ENCODE peak calls at places on chromosomes 11 and 22, in four cellular contexts. D is choroid plexus epithelial cell, L is mucosa of descending colon, U is cardiac fibroblast. M is an unnamed sample.

GRCh38 chr11:67095214-67095507 is 23.9 kb upstream of the KDM2A start:
- DNase-seq in L (no peak), U (no peak), D (no peak), M (no peak)

GRCh38 chr11:34585870-34586654 is 34.8 kb upstream of the EHF start:
- DNase-seq in U (peak), L (no peak), D (peak), M (peak)

GRCh38 chr11:49442669-49443068 is 234.3 kb upstream of the FOLH1 start:
- DNase-seq in U (no peak), D (no peak), L (no peak), M (no peak)

GRCh38 chr11:62005231-62005661 is 37.8 kb upstream of the FTH1 start:
- DNase-seq in D (peak), U (peak), L (no peak), M (peak)

GRCh38 chr11:64003807-64004589 is 17.8 kb downstream of the OTUB1 start:
- DNase-seq in D (peak), L (no peak), U (peak), M (no peak)

GRCh38 chr22:48371391-48371790 is 1456.3 kb downstream of the BRD1 start:
- DNase-seq in L (no peak), D (no peak), U (no peak), M (no peak)

GRCh38 chr11:102361100-102362021 is 14.3 kb downstream of the BIRC2 start:
- DNase-seq in D (peak), L (no peak), U (no peak), M (peak)

GRCh38 chr11:33207408-33207985 is 46.2 kb upstream of the CSTF3 start:
- DNase-seq in D (no peak), U (peak), L (no peak), M (no peak)

GRCh38 chr11:5369793-5370192 is 13.8 kb upstream of the OR51M1 start:
- DNase-seq in D (peak), U (peak), L (no peak), M (peak)

GRCh38 chr11:128968916-128969315 is 26.2 kb upstream of the TP53AIP1 start:
- DNase-seq in L (no peak), U (no peak), D (no peak), M (no peak)

GRCh38 chr11:134845474-134846435 is 433.7 kb upstream of the B3GAT1 start:
- DNase-seq in D (no peak), U (no peak), L (no peak), M (no peak)

GRCh38 chr22:23690713-23691112 is at the start of gene RGL4:
- DNase-seq in D (no peak), L (no peak), U (no peak), M (no peak)

GRCh38 chr11:128359515-128359914 is 227.8 kb downstream of the ETS1 start:
- DNase-seq in D (peak), L (no peak), U (peak), M (peak)

GRCh38 chr11:88489030-88489429 is 151.5 kb upstream of the CTSC start:
- DNase-seq in D (peak), L (no peak), U (peak), M (no peak)

GRCh38 chr11:40819230-40819629 is 640.2 kb downstream of the LRRC4C start:
- DNase-seq in L (no peak), U (no peak), D (no peak), M (no peak)

GRCh38 chr22:50252081-50253045 is 1.3 kb upstream of the HDAC10 start:
- DNase-seq in L (peak), U (peak), D (peak), M (peak)

GRCh38 chr22:31075961-31076360 is 5.2 kb upstream of the SMTN start:
- DNase-seq in D (peak), L (peak), U (peak), M (peak)

GRCh38 chr22:38284042-38284402 is 11.2 kb upstream of the TMEM184B start:
- DNase-seq in L (no peak), D (peak), U (peak), M (peak)

GRCh38 chr22:48574776-48575566 is 1252.7 kb downstream of the BRD1 start:
- DNase-seq in D (peak), L (peak), U (peak), M (peak)

GRCh38 chr11:105177658-105178057 is 38.1 kb upstream of the CARD18 start:
- DNase-seq in U (peak), D (peak), L (no peak), M (peak)

GRCh38 chr22:22713416-22713815 is 69.0 kb downstream of the GGTLC2 start:
- DNase-seq in D (no peak), L (no peak), U (no peak), M (no peak)

GRCh38 chr11:30406978-30407762 is 84.3 kb downstream of the ARL14EP start:
- DNase-seq in U (no peak), L (no peak), D (no peak), M (no peak)

GRCh38 chr22:45867906-45868555 is 108.9 kb downstream of the WNT7B start:
- DNase-seq in L (no peak), D (no peak), U (no peak), M (no peak)

GRCh38 chr22:35894464-35894878 is 134.2 kb downstream of the RBFOX2 start:
- DNase-seq in L (no peak), U (no peak), D (peak), M (no peak)

GRCh38 chr11:43984519-43985385 is 42.3 kb downstream of the C11orf96 start:
- DNase-seq in D (no peak), U (no peak), L (no peak), M (no peak)

GRCh38 chr11:76808158-76808557 is 25.0 kb downstream of the TSKU start:
- DNase-seq in U (no peak), D (no peak), L (no peak), M (no peak)

GRCh38 chr22:45077286-45077685 is 67.5 kb upstream of the PHF21B start:
- DNase-seq in U (no peak), L (no peak), D (no peak), M (no peak)

GRCh38 chr11:9568854-9569587 is 4.4 kb upstream of the WEE1 start:
- DNase-seq in D (peak), U (peak), L (peak), M (peak)

GRCh38 chr11:17352925-17353227 is 1.3 kb downstream of the NCR3LG1 start:
- DNase-seq in L (peak), U (peak), D (peak), M (peak)

GRCh38 chr22:35220221-35220620 is 37.1 kb upstream of the HMGXB4 start:
- DNase-seq in D (no peak), L (no peak), U (no peak), M (no peak)

GRCh38 chr11:113251281-113251680 is 63.1 kb upstream of the TTC12 start:
- DNase-seq in D (no peak), U (no peak), L (no peak), M (no peak)

GRCh38 chr11:125435461-125436238 is 60.4 kb downstream of the FEZ1 start:
- DNase-seq in U (no peak), L (no peak), D (peak), M (no peak)

GRCh38 chr11:67435031-67435726 is 2.3 kb downstream of the PTPRCAP start:
- DNase-seq in U (no peak), D (no peak), L (no peak), M (no peak)

GRCh38 chr22:46777609-46777970 is 15.1 kb downstream of the TBC1D22A start:
- DNase-seq in U (no peak), L (peak), D (no peak), M (no peak)

GRCh38 chr22:33918676-33919590 is 1.3 kb downstream of the LARGE1 start:
- DNase-seq in U (peak), L (no peak), D (peak), M (peak)

GRCh38 chr11:1765871-1766718 is 2.4 kb upstream of the CTSD start:
- DNase-seq in D (no peak), U (no peak), L (no peak), M (no peak)

GRCh38 chr11:721347-721912 is 15.4 kb downstream of the EPS8L2 start:
- DNase-seq in D (no peak), L (no peak), U (no peak), M (no peak)

GRCh38 chr11:126997641-126998040 is 2.9 kb downstream of the KIRREL3 start:
- DNase-seq in L (no peak), U (no peak), D (no peak), M (no peak)

GRCh38 chr11:127000291-127000968 is at the start of gene KIRREL3:
- DNase-seq in U (no peak), L (peak), D (no peak), M (peak)

GRCh38 chr11:127000991-127001390 is 421 bp upstream of the KIRREL3 start:
- DNase-seq in D (no peak), L (no peak), U (no peak), M (peak)

GRCh38 chr11:126997196-126997595 is 3.4 kb downstream of the KIRREL3 start:
- DNase-seq in D (no peak), L (no peak), U (no peak), M (peak)

DNA sequence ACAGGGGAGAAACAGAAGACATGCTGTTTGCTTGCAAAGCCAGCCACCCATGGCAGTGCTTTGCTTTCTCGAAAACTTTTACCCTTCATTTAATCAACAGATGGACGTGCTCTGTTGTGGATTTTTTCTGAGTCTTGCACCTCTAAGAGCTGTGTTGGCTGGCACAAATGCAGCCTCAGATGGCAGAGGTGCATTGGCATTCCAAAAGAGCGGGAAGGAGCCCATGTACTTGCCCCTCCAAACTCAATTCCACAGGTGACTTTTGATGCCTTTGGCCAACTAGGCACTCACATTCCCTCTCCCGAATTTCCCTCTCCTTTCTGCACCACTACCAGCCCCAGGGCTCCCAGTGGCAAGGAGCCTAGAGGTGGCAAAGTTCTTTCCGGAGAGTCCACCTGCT is 1.2 kb downstream of the KIRREL3 start:
- DNase-seq in L (no peak), D (no peak), U (no peak), M (no peak)
- H3K4me3 ChIP-seq in L (no peak), D (no peak), U (no peak), M (peak)

GRCh38 chr11:73163638-73164174 is 21.6 kb upstream of the FCHSD2 start:
- DNase-seq in D (no peak), U (no peak), L (no peak), M (no peak)
- TF ChIP-seq CTCF in D (no peak), U (no peak), L (no peak), M (no peak)

GRCh38 chr11:111920908-111921307 is 2.2 kb downstream of the C11orf52 start:
- DNase-seq in D (no peak), L (no peak), U (no peak), M (no peak)

GRCh38 chr11:111917312-111917711 is 1.4 kb upstream of the C11orf52 start:
- DNase-seq in U (no peak), D (no peak), L (no peak), M (no peak)

GRCh38 chr11:111917788-111918187 is 925 bp upstream of the C11orf52 start:
- DNase-seq in L (no peak), D (no peak), U (no peak), M (no peak)

GRCh38 chr11:111916768-111917167 is 1.9 kb upstream of the C11orf52 start:
- DNase-seq in L (no peak), U (no peak), D (no peak), M (no peak)

GRCh38 chr11:111918390-111919256 is at the start of gene C11orf52:
- DNase-seq in L (peak), D (peak), U (peak), M (peak)
- H3K4me3 ChIP-seq in L (no peak), D (peak), U (no peak), M (peak)

GRCh38 chr11:47186937-47187681 is 875 bp upstream of the PACSIN3 start:
- DNase-seq in U (peak), D (peak), L (peak), M (peak)
- TF ChIP-seq CTCF in U (no peak), D (no peak), L (no peak), M (peak)

DNA sequence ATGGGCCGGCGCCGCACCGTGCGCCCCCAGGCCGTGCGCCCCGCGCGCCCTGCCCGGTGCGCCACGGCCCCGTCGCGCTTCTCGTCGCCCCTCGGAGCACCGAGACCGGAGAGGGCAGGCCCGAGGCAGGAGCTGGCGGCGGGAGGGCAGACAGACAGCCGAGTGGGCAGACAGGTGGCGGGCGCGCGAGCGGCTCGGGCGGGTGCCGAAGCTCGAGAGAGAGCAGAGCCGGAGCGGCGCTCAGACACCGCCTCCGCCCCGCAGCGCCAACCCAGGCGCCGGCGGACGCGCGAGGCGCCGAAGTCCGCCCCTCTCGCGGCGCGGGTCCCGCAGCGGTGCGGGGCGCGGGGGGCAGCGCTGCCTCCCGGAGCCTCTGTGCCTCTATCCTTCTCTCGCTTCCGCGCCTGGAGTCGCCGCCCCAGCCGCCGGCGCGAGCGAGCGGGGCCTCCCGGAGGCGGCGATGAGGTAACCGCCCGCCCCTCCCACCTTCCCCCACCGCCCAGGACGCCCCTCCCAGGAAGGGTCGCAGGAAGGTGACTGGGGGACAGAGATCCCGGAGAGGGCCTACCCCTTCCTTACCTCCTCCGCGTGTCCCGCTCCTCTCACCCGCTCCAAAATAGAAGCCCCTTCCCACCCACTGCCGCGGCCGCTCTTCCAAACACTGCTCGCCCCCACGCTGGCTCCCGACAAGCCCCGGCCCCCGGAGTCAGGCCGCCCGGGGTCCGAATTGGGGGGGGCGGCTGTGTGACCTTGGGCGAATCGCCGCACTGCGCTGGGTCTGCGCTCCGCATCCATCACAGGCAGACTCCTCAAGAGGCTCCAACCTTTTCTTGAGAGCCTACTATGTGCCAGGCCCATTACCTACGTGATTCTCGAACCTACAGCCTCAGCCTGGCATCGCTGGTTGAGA is at the start of gene RASL10A:
- DNase-seq in U (no peak), L (no peak), D (no peak), M (no peak)
- H3K4me3 ChIP-seq in U (no peak), L (no peak), D (peak), M (no peak)

DNA sequence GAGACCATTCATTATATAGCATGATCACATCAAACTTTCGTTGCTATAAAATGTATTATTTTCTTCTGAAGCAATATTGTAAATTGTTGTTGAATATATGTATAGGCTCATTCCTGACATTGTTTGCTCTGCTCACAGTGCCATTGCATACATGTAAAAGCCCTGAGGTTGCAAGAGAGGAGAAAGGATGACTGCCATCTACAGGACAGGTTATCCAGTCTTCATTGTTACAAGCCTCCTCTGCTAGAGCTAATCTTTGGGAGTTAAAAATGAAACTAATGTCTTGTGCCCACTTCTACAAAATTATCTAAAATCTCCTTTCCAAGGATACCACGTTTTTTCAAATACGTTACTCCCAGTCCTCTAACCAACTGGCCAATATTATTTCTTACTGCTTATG is 16.4 kb upstream of the OR5AL1 start:
- DNase-seq in D (no peak), L (no peak), U (no peak), M (no peak)
- TF ChIP-seq CTCF in D (no peak), L (no peak), U (no peak), M (no peak)

GRCh38 chr11:27697679-27698275 is 2.5 kb downstream of the BDNF start:
- DNase-seq in D (peak), U (peak), L (no peak), M (peak)
- H3K4me3 ChIP-seq in D (peak), U (no peak), L (no peak), M (peak)

GRCh38 chr11:57429946-57430345 is 3.0 kb upstream of the SLC43A3 start:
- DNase-seq in D (no peak), U (no peak), L (no peak), M (no peak)

GRCh38 chr11:57432017-57432590 is 5.2 kb upstream of the SLC43A3 start:
- DNase-seq in L (no peak), D (no peak), U (no peak), M (no peak)

GRCh38 chr11:57430946-57431345 is 4.0 kb upstream of the SLC43A3 start:
- DNase-seq in D (no peak), L (no peak), U (no peak), M (no peak)

GRCh38 chr11:57434640-57435546 is 8.0 kb upstream of the SLC43A3 start:
- DNase-seq in L (no peak), D (peak), U (peak), M (peak)

DNA sequence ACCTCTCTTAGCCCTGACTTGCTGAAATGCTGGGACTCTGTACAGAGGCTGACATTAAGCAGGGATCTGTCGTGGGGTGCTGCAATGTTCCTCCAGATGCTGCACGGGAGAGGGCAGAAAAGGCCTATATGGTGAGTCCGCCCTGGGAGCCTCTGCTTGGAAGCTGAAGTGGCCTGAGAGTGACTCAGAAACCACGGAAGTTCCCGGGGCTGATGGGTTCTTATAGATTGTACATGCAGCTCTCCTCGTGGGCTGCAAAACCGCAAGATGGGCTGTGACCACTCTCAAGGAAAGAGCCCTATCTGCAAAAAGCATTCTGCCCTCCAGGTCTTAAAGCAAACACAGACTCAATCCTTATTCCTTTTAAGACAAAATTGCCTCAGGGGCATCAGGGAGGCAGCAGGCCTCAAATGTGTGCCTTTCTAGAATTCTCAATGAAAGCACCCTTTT is 5.8 kb upstream of the SLC43A3 start:
- DNase-seq in D (peak), U (peak), L (no peak), M (peak)
- TF ChIP-seq CTCF in D (no peak), U (no peak), L (no peak), M (no peak)

GRCh38 chr22:25404556-25404922 is 159.9 kb upstream of the GRK3 start:
- DNase-seq in L (peak), D (no peak), U (peak), M (no peak)

GRCh38 chr22:25402501-25403283 is 161.8 kb upstream of the GRK3 start:
- DNase-seq in L (peak), D (peak), U (peak), M (peak)

GRCh38 chr22:25402160-25402500 is 162.3 kb upstream of the GRK3 start:
- DNase-seq in U (no peak), D (no peak), L (no peak), M (no peak)

GRCh38 chr22:25403752-25404471 is 160.6 kb upstream of the GRK3 start:
- DNase-seq in L (peak), D (peak), U (peak), M (peak)

GRCh38 chr22:25403284-25403606 is 161.2 kb upstream of the GRK3 start:
- DNase-seq in L (no peak), D (no peak), U (peak), M (no peak)
- H3K4me3 ChIP-seq in L (no peak), D (peak), U (no peak), M (peak)

DNA sequence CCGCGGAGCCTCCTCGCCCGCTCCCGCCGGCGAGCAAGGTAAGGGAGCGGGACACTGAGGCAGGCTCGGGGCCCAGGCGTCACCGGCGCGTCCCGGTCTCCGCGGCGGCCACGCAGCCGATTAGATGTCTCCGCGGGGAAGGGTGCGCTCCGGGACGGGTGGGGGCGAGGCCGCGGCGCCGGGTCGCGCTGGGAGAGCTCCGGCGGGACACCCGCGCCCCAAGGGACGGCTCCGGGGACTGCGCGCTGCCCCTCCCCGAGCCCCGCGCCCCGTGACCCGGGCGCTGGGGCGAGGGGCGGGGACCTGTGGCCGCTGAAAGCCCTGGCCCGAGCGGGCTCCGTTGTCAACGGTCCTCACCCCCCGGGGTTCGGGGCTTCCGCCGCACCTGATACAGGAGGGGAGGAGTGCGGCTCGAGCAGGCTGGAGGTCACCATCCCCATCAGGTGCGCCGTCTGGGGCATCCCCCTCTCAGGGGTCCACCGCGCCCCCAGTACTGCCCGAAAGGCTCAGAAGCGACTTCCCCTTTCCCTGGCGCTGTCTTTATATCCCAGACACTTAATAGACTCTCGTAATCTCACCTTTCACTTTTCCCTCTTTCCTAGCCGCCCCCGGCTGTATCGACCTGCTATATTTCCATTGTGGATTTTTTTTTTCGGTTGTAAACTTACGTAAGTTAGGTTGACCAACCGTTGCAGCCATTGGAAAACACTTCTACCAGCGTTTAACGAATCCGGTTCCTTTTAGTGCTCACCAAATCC is 566 bp downstream of the PPFIA1 start:
- DNase-seq in U (peak), D (peak), L (peak), M (peak)
- TF ChIP-seq CTCF in U (no peak), D (no peak), L (no peak), M (no peak)